ENCODE peak calls at places on chromosomes 13 and 19, in four cellular contexts. D is cardiac muscle cell, P is PC-3, R is heart right ventricle. X is an unnamed sample.

GRCh38 chr13:50016421-50016820 is 1.2 kb downstream of the KCNRG start:
- DNase-seq in D (no peak), P (no peak), R (no peak), X (no peak)

GRCh38 chr19:4028334-4029246 is 21.1 kb downstream of the PIAS4 start:
- DNase-seq in D (no peak), P (no peak), R (no peak), X (no peak)

GRCh38 chr19:47049307-47049700 is 880 bp upstream of the TMEM160 start:
- DNase-seq in D (no peak), P (peak), R (no peak), X (no peak)

GRCh38 chr19:35438527-35438926 is 9.5 kb upstream of the FFAR2 start:
- DNase-seq in D (peak), P (no peak), R (no peak), X (no peak)

GRCh38 chr13:106680796-106681482 is 113.0 kb upstream of the ARGLU1 start:
- DNase-seq in D (no peak), P (no peak), R (peak), X (no peak)

GRCh38 chr13:78147905-78148304 is 229.3 kb upstream of the EDNRB start:
- DNase-seq in D (no peak), P (peak), R (no peak), X (no peak)

GRCh38 chr13:48798180-48798579 is 144.5 kb downstream of the CYSLTR2 start:
- DNase-seq in D (no peak), P (no peak), R (no peak), X (no peak)

GRCh38 chr19:18131841-18132596 is 20.9 kb upstream of the PIK3R2 start:
- DNase-seq in D (no peak), P (no peak), R (no peak), X (no peak)

GRCh38 chr13:42384265-42384664 is 112.3 kb downstream of the AKAP11 start:
- DNase-seq in D (no peak), P (peak), R (no peak), X (no peak)

GRCh38 chr13:106416645-106417044 is 118.8 kb downstream of the EFNB2 start:
- DNase-seq in D (no peak), P (no peak), R (no peak), X (no peak)

GRCh38 chr19:33778089-33778791 is 18.4 kb upstream of the KCTD15 start:
- DNase-seq in D (peak), P (peak), R (peak), X (peak)

GRCh38 chr13:53499551-53499950 is 470.9 kb downstream of the OLFM4 start:
- DNase-seq in D (no peak), P (no peak), R (no peak), X (no peak)

GRCh38 chr19:49528211-49528771 is 488 bp downstream of the RCN3 start:
- DNase-seq in D (no peak), P (no peak), R (peak), X (no peak)
- H3K27ac ChIP-seq in D (no peak), P (no peak), R (peak), X (peak)

GRCh38 chr19:41189425-41190065 is 3.5 kb upstream of the CYP2S1 start:
- DNase-seq in D (peak), P (peak), R (no peak), X (no peak)

GRCh38 chr19:41193420-41194156 is 569 bp downstream of the CYP2S1 start:
- DNase-seq in D (no peak), P (peak), R (no peak), X (no peak)

GRCh38 chr19:41195675-41196497 is 2.9 kb downstream of the CYP2S1 start:
- DNase-seq in D (no peak), P (no peak), R (no peak), X (no peak)

GRCh38 chr19:41194157-41194552 is 1.1 kb downstream of the CYP2S1 start:
- DNase-seq in D (no peak), P (no peak), R (no peak), X (no peak)

DNA sequence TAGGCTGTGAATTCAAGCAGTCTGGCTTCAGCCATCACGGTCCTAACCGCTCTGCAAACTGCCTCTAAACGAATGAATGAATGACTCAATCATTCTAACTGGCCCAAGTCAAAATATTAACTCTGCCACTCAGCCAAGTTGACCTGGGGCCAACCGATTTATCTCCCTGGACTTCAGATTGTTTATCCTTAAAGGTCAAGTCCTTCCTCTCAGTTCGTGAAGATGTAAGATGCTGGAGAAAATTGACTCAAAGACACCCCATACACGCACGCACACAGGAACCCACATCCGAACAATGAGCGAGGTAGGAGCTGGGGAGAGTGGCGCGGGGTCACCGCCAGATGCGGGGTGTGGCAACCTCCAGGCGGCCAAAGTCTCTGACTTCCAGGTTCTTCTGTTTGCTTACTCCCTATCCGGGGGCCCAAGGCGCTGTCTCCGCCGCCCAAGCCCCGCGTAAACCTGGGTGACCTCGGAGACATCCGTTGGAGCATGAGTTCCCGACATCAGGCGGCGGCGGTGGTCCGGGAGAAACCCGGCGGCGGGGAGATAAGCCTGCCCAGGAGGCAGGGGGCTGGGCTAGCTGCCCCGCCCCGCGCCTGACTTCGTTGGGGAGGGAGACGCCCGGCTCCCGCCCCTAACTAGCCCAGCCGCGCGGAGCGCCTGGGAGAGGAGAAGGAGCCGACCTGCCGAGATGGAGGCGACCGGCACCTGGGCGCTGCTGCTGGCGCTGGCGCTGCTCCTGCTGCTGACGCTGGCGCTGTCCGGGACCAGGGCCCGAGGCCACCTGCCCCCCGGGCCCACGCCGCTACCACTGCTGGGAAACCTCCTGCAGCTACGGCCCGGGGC is at the start of gene CYP2S1:
- DNase-seq in D (peak), P (peak), R (no peak), X (no peak)
- H3K27ac ChIP-seq in D (no peak), P (no peak), R (no peak), X (no peak)

DNA sequence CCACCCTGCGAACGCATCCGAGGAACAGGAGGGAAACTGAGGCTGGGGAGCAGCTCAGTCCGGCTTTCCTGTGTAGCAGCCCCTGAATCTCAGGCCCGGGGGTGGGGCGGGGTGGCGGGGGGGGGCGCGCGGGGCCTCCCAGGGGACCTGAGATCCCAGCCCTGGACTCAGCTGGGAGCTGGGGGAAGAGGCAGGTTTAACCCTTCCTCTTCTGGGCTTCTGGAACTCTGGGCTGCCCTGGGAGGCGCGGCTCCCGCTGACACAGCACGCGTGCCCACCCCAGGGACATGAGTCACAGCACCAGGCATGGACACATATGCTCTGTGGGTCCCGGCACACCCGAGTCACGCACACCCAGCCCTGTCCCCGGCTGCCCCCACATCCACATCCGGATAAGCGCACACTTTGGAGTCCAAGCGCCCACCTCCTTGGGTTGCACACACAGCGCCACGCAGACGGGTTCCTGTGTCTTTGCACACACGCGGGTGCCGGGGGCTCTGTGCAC is 3.5 kb upstream of the CIRBP start:
- DNase-seq in D (no peak), P (peak), R (peak), X (peak)
- H3K27ac ChIP-seq in D (peak), P (peak), R (peak), X (peak)

GRCh38 chr19:16385296-16385695 is 60.7 kb downstream of the KLF2 start:
- DNase-seq in D (no peak), P (no peak), R (no peak), X (no peak)
- H3K27ac ChIP-seq in D (no peak), P (no peak), R (peak), X (no peak)

DNA sequence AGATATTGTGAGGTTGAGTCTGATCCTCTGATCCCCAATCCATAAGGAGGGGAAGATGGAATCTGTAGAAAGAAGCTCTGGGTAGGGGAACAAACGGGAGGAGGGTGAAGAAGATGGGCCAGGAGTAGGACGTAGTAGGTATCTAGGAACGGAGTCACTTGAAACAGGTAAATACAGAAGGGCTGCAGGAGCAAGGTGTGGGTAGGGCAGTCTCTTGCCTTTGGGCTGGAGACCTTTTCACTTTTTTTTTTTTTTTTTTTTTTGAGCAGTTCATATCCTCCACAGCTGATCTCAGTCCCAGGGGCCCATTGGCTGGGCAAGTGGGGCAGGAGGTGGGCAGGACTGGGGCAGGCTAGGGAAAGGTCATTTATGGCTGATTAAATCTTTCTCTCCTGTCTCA is 1.5 kb downstream of the BCKDHA start:
- DNase-seq in D (no peak), P (no peak), R (no peak), X (no peak)
- H3K27ac ChIP-seq in D (no peak), P (no peak), R (peak), X (no peak)

GRCh38 chr19:39157997-39158389 is 32.4 kb downstream of the PAK4 start:
- DNase-seq in D (no peak), P (no peak), R (no peak), X (no peak)
- H3K27ac ChIP-seq in D (no peak), P (no peak), R (no peak), X (no peak)

GRCh38 chr13:110258876-110259631 is 47.9 kb downstream of the COL4A1 start:
- DNase-seq in D (no peak), P (peak), R (no peak), X (no peak)
- H3K27ac ChIP-seq in D (no peak), P (peak), R (peak), X (peak)

GRCh38 chr19:685457-685931 is 9.3 kb downstream of the FSTL3 start:
- DNase-seq in D (no peak), P (no peak), R (no peak), X (no peak)

GRCh38 chr19:681638-682037 is 5.4 kb downstream of the FSTL3 start:
- DNase-seq in D (no peak), P (no peak), R (no peak), X (peak)

GRCh38 chr19:680287-681028 is 4.3 kb downstream of the FSTL3 start:
- DNase-seq in D (peak), P (peak), R (peak), X (peak)

GRCh38 chr19:681029-681626 is 4.9 kb downstream of the FSTL3 start:
- DNase-seq in D (no peak), P (peak), R (peak), X (peak)

GRCh38 chr19:682678-683320 is 6.6 kb downstream of the FSTL3 start:
- DNase-seq in D (no peak), P (no peak), R (no peak), X (no peak)
- H3K27ac ChIP-seq in D (peak), P (no peak), R (no peak), X (peak)

GRCh38 chr19:41433171-41433570 is 6.0 kb upstream of the B3GNT8 start:
- DNase-seq in D (no peak), P (no peak), R (no peak), X (no peak)

GRCh38 chr19:41428481-41428859 is 1.3 kb upstream of the B3GNT8 start:
- DNase-seq in D (no peak), P (no peak), R (no peak), X (no peak)

GRCh38 chr19:41434450-41434849 is 5.3 kb downstream of the DMAC2 start:
- DNase-seq in D (no peak), P (no peak), R (no peak), X (no peak)

GRCh38 chr19:41430907-41431306 is 3.7 kb upstream of the B3GNT8 start:
- DNase-seq in D (no peak), P (no peak), R (no peak), X (no peak)

DNA sequence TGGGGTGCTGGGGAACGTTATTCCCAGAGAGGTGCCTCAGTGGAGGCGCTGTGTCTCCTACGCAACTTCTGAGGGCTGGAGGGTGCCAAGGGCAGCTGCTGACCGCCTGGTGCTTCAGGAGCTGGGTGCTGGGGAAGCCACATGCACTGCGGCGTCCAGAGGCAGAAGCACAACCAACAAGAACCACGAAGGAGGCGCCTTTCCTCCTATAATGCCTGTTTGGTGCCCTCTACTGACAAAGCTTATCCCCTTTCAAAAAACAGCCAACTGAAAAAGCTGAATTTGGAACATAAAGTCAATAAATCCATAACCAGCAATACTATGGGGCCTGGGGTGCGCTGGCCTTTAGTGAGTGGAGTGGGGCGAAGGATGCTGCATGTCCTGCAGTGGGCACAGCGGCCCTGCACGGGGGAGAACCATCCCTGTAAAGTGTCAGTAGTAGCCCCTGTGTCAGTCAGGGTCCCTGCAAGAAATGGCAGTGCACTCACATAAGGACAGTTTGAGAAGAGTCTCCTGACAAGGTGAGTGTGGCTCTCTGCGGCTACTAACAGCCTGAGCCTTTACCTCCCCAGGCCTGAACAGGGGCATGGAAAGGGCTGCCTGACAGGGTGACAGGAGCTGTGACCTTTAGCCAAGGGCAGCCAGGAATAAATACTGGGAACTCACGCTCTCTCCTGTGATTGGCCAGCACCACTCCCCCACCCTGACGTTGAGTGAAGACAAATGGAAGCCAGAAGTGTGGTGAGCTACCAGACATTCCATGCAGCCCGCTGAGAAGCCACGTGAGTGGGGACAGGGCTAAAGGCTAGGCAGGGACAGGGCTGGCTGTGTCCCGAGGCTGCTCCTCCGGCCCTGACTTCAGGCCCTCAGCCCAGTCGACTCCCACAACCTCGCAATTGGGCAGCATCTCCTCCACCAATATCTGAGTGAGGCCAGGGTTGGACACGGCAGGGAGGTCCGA is 4.5 kb upstream of the B3GNT8 start:
- DNase-seq in D (peak), P (no peak), R (peak), X (no peak)
- H3K27ac ChIP-seq in D (peak), P (no peak), R (peak), X (no peak)